ENCODE peak calls at places on chromosomes 1 and 21, in nine cellular contexts. J, O, R, V, X, H, F, B and Q are unnamed samples.

GRCh38 chr1:186418503-186418902 is 42.4 kb downstream of the PDC start:
- DNase-seq in J (no peak), O (no peak), R (no peak), V (no peak), X (no peak), H (no peak), F (no peak), B (no peak), Q (no peak)

GRCh38 chr1:32396482-32396881 is 2.2 kb upstream of the BSDC1 start:
- DNase-seq in J (no peak), O (peak; percentile 2), R (no peak), V (no peak), X (no peak), H (no peak), F (no peak), B (no peak), Q (no peak)

GRCh38 chr21:26795398-26795790 is 49.8 kb downstream of the ADAMTS1 start:
- DNase-seq in J (no peak), O (no peak), R (no peak), V (no peak), X (no peak), H (no peak), F (no peak), B (no peak), Q (no peak)

GRCh38 chr21:46323227-46323709 is 402 bp downstream of the C21orf58 start:
- DNase-seq in J (peak; percentile 38), O (no peak), R (no peak), V (no peak), X (no peak), H (no peak), F (no peak), B (peak; percentile 74), Q (no peak)

GRCh38 chr1:221117548-221117951 is 238.3 kb downstream of the HLX start:
- DNase-seq in J (no peak), O (no peak), R (no peak), V (no peak), X (peak; percentile 49), H (no peak), F (no peak), B (no peak), Q (no peak)

GRCh38 chr1:56212143-56212542 is 367.2 kb downstream of the PLPP3 start:
- DNase-seq in J (no peak), O (no peak), R (no peak), V (no peak), X (no peak), H (no peak), F (no peak), B (no peak), Q (no peak)

GRCh38 chr1:45906883-45907282 is 103.5 kb downstream of the MAST2 start:
- DNase-seq in J (no peak), O (no peak), R (no peak), V (no peak), X (no peak), H (no peak), F (no peak), B (no peak), Q (no peak)

GRCh38 chr1:52552505-52553371 is at the start of gene TUT4:
- DNase-seq in J (peak; percentile 97), O (peak; percentile 72), R (peak; percentile 72), V (peak; percentile 48), X (peak; percentile 91), H (peak; percentile 60), F (peak; percentile 92), B (peak; percentile 87), Q (peak; percentile 72)

GRCh38 chr21:36502365-36502764 is 22.4 kb upstream of the CLDN14 start:
- DNase-seq in J (no peak), O (no peak), R (no peak), V (no peak), X (no peak), H (no peak), F (no peak), B (no peak), Q (no peak)

GRCh38 chr1:2824999-2825398 is 23.5 kb upstream of the TTC34 start:
- DNase-seq in J (no peak), O (no peak), R (no peak), V (no peak), X (no peak), H (no peak), F (no peak), B (no peak), Q (no peak)

GRCh38 chr1:210062033-210062432 is 124.0 kb downstream of the SYT14 start:
- DNase-seq in J (no peak), O (no peak), R (no peak), V (no peak), X (no peak), H (no peak), F (no peak), B (no peak), Q (no peak)

DNA sequence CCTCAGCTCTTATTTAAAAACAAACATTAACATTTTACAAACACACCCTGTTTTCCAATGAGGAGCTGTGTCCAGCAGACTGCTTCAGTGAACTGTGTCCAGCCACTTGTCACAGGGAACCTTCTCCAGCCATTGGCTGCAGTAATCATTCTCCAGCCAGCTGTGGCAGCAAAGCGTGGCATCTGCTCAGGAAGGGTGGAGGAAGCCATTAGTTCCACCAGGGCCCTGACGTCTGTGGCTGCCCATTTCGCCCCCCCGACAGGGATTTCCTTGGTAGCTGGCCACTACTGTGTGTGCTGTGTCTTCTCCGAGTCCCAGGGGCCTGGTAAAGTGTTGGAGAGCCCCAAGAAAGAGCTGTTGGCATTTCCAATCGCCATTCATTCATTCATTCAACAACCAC is 62.8 kb upstream of the SELENON start:
- DNase-seq in J (no peak), O (no peak), R (peak; percentile 22), V (no peak), X (no peak), H (no peak), F (no peak), B (peak; percentile 68), Q (no peak)
- TF ChIP-seq POLR2AphosphoS5 in J (no peak), O (no peak), R (no peak), V (no peak), X (no peak), H (no peak), F (no peak), B (no peak), Q (no peak)

GRCh38 chr1:173789841-173790240 is 34.6 kb upstream of the DARS2 start:
- DNase-seq in J (no peak), O (no peak), R (no peak), V (no peak), X (no peak), H (no peak), F (no peak), B (no peak), Q (no peak)
- TF ChIP-seq CTCF in J (no peak), O (no peak), R (no peak), V (no peak), X (no peak), H (no peak), F (no peak), B (no peak), Q (no peak)

GRCh38 chr1:151311589-151312331 is 15.5 kb downstream of the PI4KB start:
- DNase-seq in J (no peak), O (peak; percentile 67), R (no peak), V (peak; percentile 96), X (peak; percentile 30), H (peak; percentile 93), F (peak; percentile 97), B (peak; percentile 94), Q (peak; percentile 75)

GRCh38 chr1:151312439-151313225 is 14.6 kb downstream of the PI4KB start:
- DNase-seq in J (no peak), O (no peak), R (no peak), V (no peak), X (no peak), H (no peak), F (no peak), B (no peak), Q (no peak)

GRCh38 chr1:151309851-151310323 is 17.3 kb downstream of the PI4KB start:
- DNase-seq in J (peak; percentile 68), O (no peak), R (no peak), V (no peak), X (peak; percentile 60), H (no peak), F (no peak), B (peak; percentile 75), Q (no peak)

GRCh38 chr1:151313501-151313900 is 13.7 kb downstream of the PI4KB start:
- DNase-seq in J (no peak), O (no peak), R (no peak), V (no peak), X (no peak), H (no peak), F (no peak), B (peak; percentile 80), Q (no peak)

DNA sequence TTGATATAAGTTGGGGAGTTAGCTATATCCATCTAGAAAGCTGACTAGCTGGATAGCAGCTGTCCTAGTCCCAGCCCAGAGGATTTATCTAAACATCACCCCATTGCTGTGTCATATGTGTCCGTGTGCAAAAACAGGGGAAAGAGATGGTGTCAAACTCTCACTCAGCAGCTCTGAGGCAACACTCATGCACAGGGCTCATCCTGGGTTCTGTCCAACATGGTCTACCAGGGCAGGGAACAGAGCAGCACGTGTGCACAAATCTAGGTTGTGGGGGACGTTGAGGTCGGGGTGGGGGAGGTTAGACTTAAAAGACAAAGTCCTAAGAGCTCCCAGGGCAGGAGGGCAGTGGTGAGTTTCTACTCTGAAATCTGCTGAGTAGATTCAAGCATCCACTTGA is 16.2 kb downstream of the PI4KB start:
- DNase-seq in J (no peak), O (no peak), R (no peak), V (no peak), X (no peak), H (no peak), F (peak; percentile 36), B (no peak), Q (no peak)
- H3K4me3 ChIP-seq in J (no peak overlapping the region), O (no peak overlapping the region), R (no peak overlapping the region), V (no peak overlapping the region), X (no peak overlapping the region), H (no peak overlapping the region), F (no peak overlapping the region), B (no peak overlapping the region), Q (no peak overlapping the region)

GRCh38 chr1:201493757-201494617 is 12.9 kb downstream of the CSRP1 start:
- DNase-seq in J (no peak), O (peak; percentile 61), R (no peak), V (no peak), X (no peak), H (no peak), F (no peak), B (peak; percentile 85), Q (no peak)
- TF ChIP-seq POLR2AphosphoS5 in J (no peak), O (no peak), R (peak; percentile 66), V (no peak), X (no peak), H (no peak), F (no peak), B (peak; percentile 70), Q (peak; percentile 42)

GRCh38 chr1:67524143-67525052 is 94.2 kb upstream of the SERBP1 start:
- DNase-seq in J (peak; percentile 45), O (no peak), R (no peak), V (peak; percentile 10), X (no peak), H (no peak), F (no peak), B (no peak), Q (no peak)
- TF ChIP-seq CTCF in J (peak; percentile 50), O (no peak), R (no peak), V (peak; percentile 36), X (peak; percentile 35), H (no peak), F (peak; percentile 55), B (no peak), Q (no peak)